ENCODE peak calls at places on chromosomes 13 and 19, in nine cellular contexts. One of them, this sample, is unnamed.

GRCh38 chr13:113078895-113079720 is 26.5 kb upstream of the F7 start:
- DNase-seq in lung: no peak
- DNase-seq in epithelial cell of esophagus: no peak
- DNase-seq in ovary: no peak
- DNase-seq in SK-N-SH: no peak
- DNase-seq in IMR-90: no peak
- DNase-seq in foreskin fibroblast: no peak
- DNase-seq in esophagus muscularis mucosa: no peak
- DNase-seq in right atrium auricular region: no peak
- DNase-seq in this sample: no peak

GRCh38 chr19:22257381-22257780 is 28.9 kb upstream of the ZNF729 start:
- DNase-seq in SK-N-SH: no peak
- DNase-seq in lung: no peak
- DNase-seq in epithelial cell of esophagus: no peak
- DNase-seq in ovary: no peak
- DNase-seq in esophagus muscularis mucosa: peak; percentile 88
- DNase-seq in IMR-90: no peak
- DNase-seq in right atrium auricular region: no peak
- DNase-seq in foreskin fibroblast: no peak
- DNase-seq in this sample: no peak

GRCh38 chr13:102555914-102556553 is 40.8 kb upstream of the TPP2 start:
- DNase-seq in foreskin fibroblast: peak; percentile 72
- DNase-seq in ovary: no peak
- DNase-seq in esophagus muscularis mucosa: no peak
- DNase-seq in SK-N-SH: peak; percentile 47
- DNase-seq in right atrium auricular region: no peak
- DNase-seq in IMR-90: peak; percentile 26
- DNase-seq in lung: no peak
- DNase-seq in epithelial cell of esophagus: peak; percentile 73
- DNase-seq in this sample: no peak

GRCh38 chr13:101875717-101876393 is 423.4 kb downstream of the ITGBL1 start:
- DNase-seq in SK-N-SH: no peak
- DNase-seq in foreskin fibroblast: peak; percentile 54
- DNase-seq in IMR-90: peak; percentile 55
- DNase-seq in epithelial cell of esophagus: peak; percentile 58
- DNase-seq in right atrium auricular region: no peak
- DNase-seq in ovary: no peak
- DNase-seq in esophagus muscularis mucosa: no peak
- DNase-seq in lung: no peak
- DNase-seq in this sample: no peak

GRCh38 chr13:44664308-44664707 is 88.2 kb upstream of the TSC22D1 start:
- DNase-seq in esophagus muscularis mucosa: no peak
- DNase-seq in epithelial cell of esophagus: no peak
- DNase-seq in foreskin fibroblast: no peak
- DNase-seq in right atrium auricular region: no peak
- DNase-seq in IMR-90: no peak
- DNase-seq in SK-N-SH: no peak
- DNase-seq in ovary: no peak
- DNase-seq in lung: no peak
- DNase-seq in this sample: no peak

GRCh38 chr13:99658266-99658991 is 157.2 kb downstream of the TM9SF2 start:
- DNase-seq in foreskin fibroblast: peak; percentile 72
- DNase-seq in right atrium auricular region: peak; percentile 71
- DNase-seq in ovary: peak; percentile 62
- DNase-seq in SK-N-SH: peak; percentile 59
- DNase-seq in epithelial cell of esophagus: peak; percentile 24
- DNase-seq in esophagus muscularis mucosa: peak; percentile 93
- DNase-seq in IMR-90: peak; percentile 25
- DNase-seq in lung: peak; percentile 40
- DNase-seq in this sample: no peak

GRCh38 chr19:18460313-18460712 is 22.4 kb upstream of the ISYNA1 start:
- DNase-seq in lung: no peak
- DNase-seq in epithelial cell of esophagus: peak; percentile 85
- DNase-seq in right atrium auricular region: peak; percentile 87
- DNase-seq in ovary: peak; percentile 77
- DNase-seq in foreskin fibroblast: peak; percentile 62
- DNase-seq in esophagus muscularis mucosa: peak; percentile 94
- DNase-seq in IMR-90: peak; percentile 86
- DNase-seq in SK-N-SH: no peak
- DNase-seq in this sample: no peak

GRCh38 chr13:67343777-67344176 is 113.6 kb upstream of the PCDH9 start:
- DNase-seq in IMR-90: no peak
- DNase-seq in esophagus muscularis mucosa: no peak
- DNase-seq in foreskin fibroblast: no peak
- DNase-seq in epithelial cell of esophagus: peak; percentile 78
- DNase-seq in SK-N-SH: no peak
- DNase-seq in ovary: no peak
- DNase-seq in right atrium auricular region: no peak
- DNase-seq in lung: no peak
- DNase-seq in this sample: peak; percentile 40

GRCh38 chr13:48000559-48001126 is 430 bp downstream of the SUCLA2 start:
- DNase-seq in foreskin fibroblast: peak; percentile 28
- DNase-seq in IMR-90: peak; percentile 2
- DNase-seq in esophagus muscularis mucosa: no peak
- DNase-seq in ovary: no peak
- DNase-seq in lung: peak; percentile 31
- DNase-seq in epithelial cell of esophagus: peak; percentile 30
- DNase-seq in SK-N-SH: no peak
- DNase-seq in right atrium auricular region: no peak
- DNase-seq in this sample: no peak

GRCh38 chr13:111467111-111467890 is 146.9 kb downstream of the TEX29 start:
- DNase-seq in lung: no peak
- DNase-seq in esophagus muscularis mucosa: no peak
- DNase-seq in ovary: no peak
- DNase-seq in right atrium auricular region: no peak
- DNase-seq in epithelial cell of esophagus: no peak
- DNase-seq in foreskin fibroblast: no peak
- DNase-seq in SK-N-SH: no peak
- DNase-seq in IMR-90: no peak
- DNase-seq in this sample: no peak

GRCh38 chr19:39390460-39390758 is 497 bp downstream of the PAF1 start:
- DNase-seq in foreskin fibroblast: no peak
- DNase-seq in right atrium auricular region: no peak
- DNase-seq in IMR-90: no peak
- DNase-seq in epithelial cell of esophagus: peak; percentile 78
- DNase-seq in esophagus muscularis mucosa: no peak
- DNase-seq in ovary: no peak
- DNase-seq in SK-N-SH: no peak
- DNase-seq in lung: peak; percentile 67
- DNase-seq in this sample: no peak

GRCh38 chr13:22596157-22596863 is 584.5 kb upstream of the SGCG start:
- DNase-seq in IMR-90: no peak
- DNase-seq in foreskin fibroblast: no peak
- DNase-seq in esophagus muscularis mucosa: no peak
- DNase-seq in right atrium auricular region: no peak
- DNase-seq in epithelial cell of esophagus: no peak
- DNase-seq in ovary: no peak
- DNase-seq in SK-N-SH: no peak
- DNase-seq in lung: no peak
- DNase-seq in this sample: no peak

GRCh38 chr13:37956536-37956935 is 87.0 kb upstream of the TRPC4 start:
- DNase-seq in IMR-90: no peak
- DNase-seq in esophagus muscularis mucosa: no peak
- DNase-seq in ovary: no peak
- DNase-seq in foreskin fibroblast: no peak
- DNase-seq in right atrium auricular region: no peak
- DNase-seq in epithelial cell of esophagus: peak; percentile 83
- DNase-seq in SK-N-SH: no peak
- DNase-seq in lung: no peak
- DNase-seq in this sample: no peak

GRCh38 chr19:35403116-35403760 is 32.4 kb downstream of the GPR42 start:
- DNase-seq in lung: no peak
- DNase-seq in IMR-90: no peak
- DNase-seq in foreskin fibroblast: no peak
- DNase-seq in SK-N-SH: no peak
- DNase-seq in epithelial cell of esophagus: no peak
- DNase-seq in esophagus muscularis mucosa: no peak
- DNase-seq in right atrium auricular region: no peak
- DNase-seq in ovary: no peak
- DNase-seq in this sample: no peak

GRCh38 chr13:110347535-110348308 is 40.6 kb downstream of the COL4A2 start:
- DNase-seq in epithelial cell of esophagus: peak; percentile 100
- DNase-seq in lung: no peak
- DNase-seq in SK-N-SH: no peak
- DNase-seq in IMR-90: peak; percentile 90
- DNase-seq in esophagus muscularis mucosa: no peak
- DNase-seq in ovary: no peak
- DNase-seq in foreskin fibroblast: peak; percentile 85
- DNase-seq in right atrium auricular region: peak; percentile 90
- DNase-seq in this sample: no peak

GRCh38 chr13:85436029-85436428 is 363.2 kb downstream of the SLITRK6 start:
- DNase-seq in right atrium auricular region: no peak
- DNase-seq in lung: no peak
- DNase-seq in SK-N-SH: peak; percentile 38
- DNase-seq in foreskin fibroblast: no peak
- DNase-seq in esophagus muscularis mucosa: no peak
- DNase-seq in epithelial cell of esophagus: no peak
- DNase-seq in IMR-90: no peak
- DNase-seq in ovary: no peak
- DNase-seq in this sample: no peak

GRCh38 chr13:84433024-84433423 is 550.8 kb upstream of the SLITRK1 start:
- DNase-seq in right atrium auricular region: no peak
- DNase-seq in foreskin fibroblast: peak; percentile 87
- DNase-seq in SK-N-SH: no peak
- DNase-seq in lung: no peak
- DNase-seq in esophagus muscularis mucosa: no peak
- DNase-seq in epithelial cell of esophagus: no peak
- DNase-seq in IMR-90: peak; percentile 83
- DNase-seq in ovary: no peak
- DNase-seq in this sample: no peak

DNA sequence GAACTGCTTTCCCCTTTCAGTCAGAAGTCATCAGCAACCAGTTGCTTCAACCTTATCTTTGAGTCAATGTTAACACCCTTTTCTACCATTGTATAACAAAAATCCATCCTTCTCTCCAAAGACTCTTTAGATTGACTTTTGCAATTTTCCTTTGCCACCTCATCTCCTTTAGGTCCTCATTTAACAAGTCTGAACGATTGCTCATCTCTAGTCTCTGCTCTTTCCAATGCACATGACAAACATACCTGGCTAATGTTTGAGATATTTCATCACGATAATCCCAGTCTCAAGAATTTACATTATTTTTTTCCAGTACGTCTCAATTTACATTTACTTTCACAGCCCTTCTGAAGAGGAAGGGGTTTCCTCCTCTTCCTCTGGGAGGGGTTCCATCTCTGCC is 127.5 kb downstream of the KLF12 start:
- DNase-seq in IMR-90: no peak
- DNase-seq in SK-N-SH: no peak
- DNase-seq in esophagus muscularis mucosa: no peak
- DNase-seq in lung: no peak
- DNase-seq in foreskin fibroblast: no peak
- DNase-seq in epithelial cell of esophagus: peak; percentile 82
- DNase-seq in right atrium auricular region: no peak
- DNase-seq in ovary: no peak
- DNase-seq in this sample: no peak
- TF ChIP-seq CTCF in IMR-90: no peak
- TF ChIP-seq CTCF in SK-N-SH: no peak
- TF ChIP-seq CTCF in esophagus muscularis mucosa: no peak
- TF ChIP-seq CTCF in lung: no peak
- TF ChIP-seq CTCF in foreskin fibroblast: no peak
- TF ChIP-seq CTCF in epithelial cell of esophagus: no peak
- TF ChIP-seq CTCF in right atrium auricular region: no peak
- TF ChIP-seq CTCF in ovary: no peak
- TF ChIP-seq CTCF in this sample: no peak

DNA sequence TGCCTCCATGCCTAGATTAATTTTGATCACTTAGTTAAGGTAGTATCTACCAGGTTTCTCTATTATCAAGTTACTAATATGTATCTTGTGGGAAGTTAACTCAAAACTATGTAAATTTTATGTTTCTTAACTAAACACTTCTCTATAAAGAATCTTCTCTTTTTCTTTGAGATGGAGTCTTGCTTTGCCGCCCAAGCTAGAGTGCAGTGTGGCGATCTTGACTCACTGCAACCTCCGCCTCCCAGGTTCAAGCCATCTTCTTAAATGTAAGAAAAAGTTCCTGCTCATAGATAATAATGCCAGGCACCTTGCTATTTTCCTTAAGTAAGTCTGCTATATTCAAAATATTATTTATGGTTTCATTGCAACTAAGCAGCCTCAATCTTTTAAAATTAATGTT is 58.4 kb downstream of the ELF1 start:
- DNase-seq in right atrium auricular region: no peak
- DNase-seq in SK-N-SH: no peak
- DNase-seq in esophagus muscularis mucosa: no peak
- DNase-seq in epithelial cell of esophagus: no peak
- DNase-seq in IMR-90: no peak
- DNase-seq in ovary: no peak
- DNase-seq in lung: no peak
- DNase-seq in foreskin fibroblast: no peak
- DNase-seq in this sample: no peak
- H3K4me3 ChIP-seq in right atrium auricular region: no peak overlapping the region
- H3K4me3 ChIP-seq in SK-N-SH: no peak overlapping the region
- H3K4me3 ChIP-seq in esophagus muscularis mucosa: no peak overlapping the region
- H3K4me3 ChIP-seq in epithelial cell of esophagus: no peak overlapping the region
- H3K4me3 ChIP-seq in IMR-90: no peak overlapping the region
- H3K4me3 ChIP-seq in ovary: no peak overlapping the region
- H3K4me3 ChIP-seq in lung: no peak overlapping the region
- H3K4me3 ChIP-seq in foreskin fibroblast: no peak overlapping the region
- H3K4me3 ChIP-seq in this sample: no peak overlapping the region

GRCh38 chr13:52026246-52026626 is 1.7 kb downstream of the UTP14C start:
- DNase-seq in lung: no peak
- DNase-seq in esophagus muscularis mucosa: no peak
- DNase-seq in IMR-90: no peak
- DNase-seq in SK-N-SH: no peak
- DNase-seq in right atrium auricular region: no peak
- DNase-seq in foreskin fibroblast: no peak
- DNase-seq in ovary: no peak
- DNase-seq in epithelial cell of esophagus: no peak
- DNase-seq in this sample: no peak
- TF ChIP-seq CTCF in lung: no peak
- TF ChIP-seq CTCF in esophagus muscularis mucosa: no peak
- TF ChIP-seq CTCF in IMR-90: no peak
- TF ChIP-seq CTCF in SK-N-SH: no peak
- TF ChIP-seq CTCF in right atrium auricular region: no peak
- TF ChIP-seq CTCF in foreskin fibroblast: no peak
- TF ChIP-seq CTCF in ovary: no peak
- TF ChIP-seq CTCF in epithelial cell of esophagus: no peak
- TF ChIP-seq CTCF in this sample: no peak

DNA sequence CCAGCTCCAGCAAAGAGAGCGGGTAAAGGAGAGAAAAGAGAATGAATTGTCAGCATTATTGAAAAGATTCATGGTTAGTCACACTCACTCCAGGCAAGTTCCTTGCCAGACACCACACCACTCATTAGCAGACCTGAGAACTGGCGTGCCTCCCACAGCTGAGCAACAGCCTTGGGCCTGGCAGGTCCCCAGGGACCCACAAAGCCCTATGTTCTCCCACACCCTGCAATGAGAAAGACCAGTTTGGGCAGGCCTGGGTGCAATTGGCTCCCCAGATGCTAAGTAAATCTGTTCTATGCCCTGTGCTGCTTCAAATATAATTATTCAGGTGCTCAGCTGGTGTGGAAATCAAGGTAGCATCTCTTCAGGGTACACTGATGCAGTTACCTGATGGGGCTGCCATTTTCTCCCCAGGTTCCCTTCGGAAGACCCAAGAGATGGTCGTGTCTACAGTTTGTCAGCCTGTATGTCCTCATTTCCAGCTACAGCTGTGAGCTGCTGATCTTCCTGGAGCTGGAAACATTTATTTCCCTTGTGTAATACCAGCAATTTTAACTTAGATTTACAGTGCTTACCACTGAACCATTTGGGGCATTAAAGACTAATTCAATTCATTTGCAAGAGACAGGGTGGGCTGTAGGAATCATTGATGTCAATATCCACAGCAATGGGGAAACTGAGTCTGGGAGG is 405.0 kb downstream of the COG6 start:
- DNase-seq in esophagus muscularis mucosa: no peak
- DNase-seq in SK-N-SH: no peak
- DNase-seq in right atrium auricular region: no peak
- DNase-seq in epithelial cell of esophagus: peak; percentile 99
- DNase-seq in lung: no peak
- DNase-seq in IMR-90: no peak
- DNase-seq in foreskin fibroblast: peak; percentile 75
- DNase-seq in ovary: peak; percentile 88
- DNase-seq in this sample: no peak
- H3K4me3 ChIP-seq in esophagus muscularis mucosa: no peak overlapping the region
- H3K4me3 ChIP-seq in SK-N-SH: no peak overlapping the region
- H3K4me3 ChIP-seq in right atrium auricular region: no peak overlapping the region
- H3K4me3 ChIP-seq in epithelial cell of esophagus: no peak overlapping the region
- H3K4me3 ChIP-seq in lung: no peak overlapping the region
- H3K4me3 ChIP-seq in IMR-90: no peak overlapping the region
- H3K4me3 ChIP-seq in foreskin fibroblast: no peak overlapping the region
- H3K4me3 ChIP-seq in ovary: no peak overlapping the region
- H3K4me3 ChIP-seq in this sample: no peak overlapping the region